ENCODE peak calls at places on chromosomes 11 and 22, in six cellular contexts. One of them, this sample, is unnamed.

GRCh38 chr22:37193629-37194191 is 5.7 kb upstream of the C1QTNF6 start:
- DNase-seq in prostate gland: no peak
- DNase-seq in AG09319: no peak
- DNase-seq in lower lobe of right lung: peak; percentile 46
- DNase-seq in B cell: no peak
- DNase-seq in type B pancreatic cell: no peak
- DNase-seq in this sample: no peak

GRCh38 chr11:133942594-133942993 is 14.2 kb downstream of the IGSF9B start:
- DNase-seq in prostate gland: no peak
- DNase-seq in AG09319: no peak
- DNase-seq in lower lobe of right lung: no peak
- DNase-seq in B cell: no peak
- DNase-seq in type B pancreatic cell: no peak
- DNase-seq in this sample: no peak

GRCh38 chr22:39452740-39453040 is 4.1 kb upstream of the MGAT3 start:
- DNase-seq in prostate gland: no peak
- DNase-seq in AG09319: no peak
- DNase-seq in lower lobe of right lung: no peak
- DNase-seq in B cell: no peak
- DNase-seq in type B pancreatic cell: no peak
- DNase-seq in this sample: no peak

GRCh38 chr11:87596176-87596575 is 558.4 kb downstream of the TMEM135 start:
- DNase-seq in prostate gland: no peak
- DNase-seq in AG09319: no peak
- DNase-seq in lower lobe of right lung: no peak
- DNase-seq in B cell: no peak
- DNase-seq in type B pancreatic cell: no peak
- DNase-seq in this sample: no peak

GRCh38 chr11:65743928-65744698 is 23.5 kb upstream of the RNASEH2C start:
- DNase-seq in prostate gland: no peak
- DNase-seq in AG09319: no peak
- DNase-seq in lower lobe of right lung: no peak
- DNase-seq in B cell: no peak
- DNase-seq in type B pancreatic cell: no peak
- DNase-seq in this sample: no peak

GRCh38 chr11:82960000-82960778 is 58.7 kb downstream of the DDIAS start:
- DNase-seq in prostate gland: no peak
- DNase-seq in AG09319: no peak
- DNase-seq in lower lobe of right lung: no peak
- DNase-seq in B cell: peak; percentile 42
- DNase-seq in type B pancreatic cell: no peak
- DNase-seq in this sample: peak; percentile 29

GRCh38 chr11:124402326-124402922 is 3.6 kb upstream of the OR8B3 start:
- DNase-seq in prostate gland: peak; percentile 39
- DNase-seq in AG09319: peak; percentile 69
- DNase-seq in lower lobe of right lung: peak; percentile 51
- DNase-seq in B cell: peak; percentile 65
- DNase-seq in type B pancreatic cell: no peak
- DNase-seq in this sample: peak; percentile 57

GRCh38 chr11:32374261-32374711 is 61.1 kb downstream of the WT1 start:
- DNase-seq in prostate gland: no peak
- DNase-seq in AG09319: peak; percentile 7
- DNase-seq in lower lobe of right lung: no peak
- DNase-seq in B cell: no peak
- DNase-seq in type B pancreatic cell: no peak
- DNase-seq in this sample: peak; percentile 65

GRCh38 chr11:126410649-126411048 is 55.2 kb downstream of the ST3GAL4 start:
- DNase-seq in prostate gland: no peak
- DNase-seq in AG09319: peak; percentile 14
- DNase-seq in lower lobe of right lung: peak; percentile 60
- DNase-seq in B cell: no peak
- DNase-seq in type B pancreatic cell: no peak
- DNase-seq in this sample: no peak

GRCh38 chr11:126413426-126413825 is 57.9 kb downstream of the ST3GAL4 start:
- DNase-seq in prostate gland: no peak
- DNase-seq in AG09319: no peak
- DNase-seq in lower lobe of right lung: no peak
- DNase-seq in B cell: no peak
- DNase-seq in type B pancreatic cell: no peak
- DNase-seq in this sample: no peak

GRCh38 chr11:126414615-126415014 is 59.1 kb downstream of the ST3GAL4 start:
- DNase-seq in prostate gland: no peak
- DNase-seq in AG09319: no peak
- DNase-seq in lower lobe of right lung: peak; percentile 39
- DNase-seq in B cell: no peak
- DNase-seq in type B pancreatic cell: no peak
- DNase-seq in this sample: no peak

GRCh38 chr11:126413843-126414405 is 58.4 kb downstream of the ST3GAL4 start:
- DNase-seq in prostate gland: no peak
- DNase-seq in AG09319: no peak
- DNase-seq in lower lobe of right lung: no peak
- DNase-seq in B cell: no peak
- DNase-seq in type B pancreatic cell: no peak
- DNase-seq in this sample: no peak

DNA sequence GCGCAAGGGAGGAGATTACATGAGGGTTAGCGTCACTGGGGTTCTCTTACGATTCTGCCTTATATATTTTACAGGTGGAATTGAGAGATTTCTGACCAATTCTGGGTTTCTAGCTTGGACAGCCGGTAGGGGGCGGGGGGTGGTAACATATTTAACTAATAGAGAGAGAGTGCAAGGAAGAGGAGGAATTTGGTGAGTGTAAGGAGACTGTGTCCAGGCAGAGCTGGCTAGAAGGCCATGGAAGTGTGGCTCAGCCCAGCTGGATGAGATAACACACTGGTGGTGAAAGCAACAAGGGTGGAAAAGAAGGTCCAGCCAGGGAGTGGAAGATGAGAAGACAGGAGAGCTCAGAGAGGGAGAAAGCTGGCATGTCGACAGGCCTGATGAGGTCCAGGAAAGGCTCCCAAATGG is 56.5 kb downstream of the ST3GAL4 start:
- DNase-seq in prostate gland: no peak
- DNase-seq in AG09319: no peak
- DNase-seq in lower lobe of right lung: no peak
- DNase-seq in B cell: no peak
- DNase-seq in type B pancreatic cell: no peak
- DNase-seq in this sample: no peak
- TF ChIP-seq CTCF in prostate gland: no peak
- TF ChIP-seq CTCF in AG09319: peak; percentile 37
- TF ChIP-seq CTCF in lower lobe of right lung: no peak
- TF ChIP-seq CTCF in B cell: no peak
- TF ChIP-seq CTCF in type B pancreatic cell: peak; percentile 37
- TF ChIP-seq CTCF in this sample: no peak

GRCh38 chr22:45918455-45919370 is 58.2 kb downstream of the WNT7B start:
- DNase-seq in prostate gland: no peak
- DNase-seq in AG09319: no peak
- DNase-seq in lower lobe of right lung: peak; percentile 64
- DNase-seq in B cell: no peak
- DNase-seq in type B pancreatic cell: no peak
- DNase-seq in this sample: no peak
- TF ChIP-seq CTCF in prostate gland: no peak
- TF ChIP-seq CTCF in AG09319: no peak
- TF ChIP-seq CTCF in lower lobe of right lung: no peak
- TF ChIP-seq CTCF in B cell: no peak
- TF ChIP-seq CTCF in type B pancreatic cell: no peak
- TF ChIP-seq CTCF in this sample: no peak

DNA sequence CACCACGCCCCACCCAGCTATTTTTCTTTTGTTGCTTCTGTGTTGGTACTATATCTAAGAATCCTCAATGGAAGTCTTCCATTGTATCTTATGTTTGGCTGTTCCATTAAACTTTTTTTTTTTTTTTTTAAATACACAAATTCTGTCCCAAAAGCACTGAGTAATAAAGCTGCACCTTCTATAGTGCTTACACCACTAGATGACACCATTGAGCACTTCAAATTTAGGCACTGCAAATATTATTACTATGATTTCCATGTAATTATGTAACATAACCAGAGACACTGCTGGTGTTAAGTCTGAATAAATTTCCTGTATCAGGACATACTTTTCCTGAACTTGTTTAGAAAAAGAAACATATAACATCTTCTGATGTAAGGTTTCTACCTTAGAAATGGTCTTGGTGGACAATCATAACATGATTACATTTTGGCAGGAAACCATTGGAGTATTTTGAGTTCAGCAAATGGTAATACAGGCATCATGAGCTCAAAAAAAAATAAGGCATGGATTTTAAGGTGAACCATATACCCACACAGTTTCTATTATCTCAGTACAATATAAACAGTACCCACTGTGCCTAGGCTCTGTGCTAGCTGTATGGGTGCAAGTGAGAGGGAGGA is 110.5 kb downstream of the ATG16L2 start:
- DNase-seq in prostate gland: no peak
- DNase-seq in AG09319: no peak
- DNase-seq in lower lobe of right lung: no peak
- DNase-seq in B cell: peak; percentile 47
- DNase-seq in type B pancreatic cell: no peak
- DNase-seq in this sample: peak; percentile 31
- TF ChIP-seq CTCF in prostate gland: peak; percentile 58
- TF ChIP-seq CTCF in AG09319: peak; percentile 71
- TF ChIP-seq CTCF in lower lobe of right lung: peak; percentile 63
- TF ChIP-seq CTCF in B cell: peak; percentile 70
- TF ChIP-seq CTCF in type B pancreatic cell: peak; percentile 40
- TF ChIP-seq CTCF in this sample: peak; percentile 48

GRCh38 chr11:7538023-7538422 is 24.2 kb downstream of the PPFIBP2 start:
- DNase-seq in prostate gland: no peak
- DNase-seq in AG09319: no peak
- DNase-seq in lower lobe of right lung: no peak
- DNase-seq in B cell: no peak
- DNase-seq in type B pancreatic cell: no peak
- DNase-seq in this sample: no peak

GRCh38 chr11:7534030-7534378 is 20.2 kb downstream of the PPFIBP2 start:
- DNase-seq in prostate gland: no peak
- DNase-seq in AG09319: no peak
- DNase-seq in lower lobe of right lung: no peak
- DNase-seq in B cell: no peak
- DNase-seq in type B pancreatic cell: no peak
- DNase-seq in this sample: no peak

GRCh38 chr11:7537260-7537659 is 23.5 kb downstream of the PPFIBP2 start:
- DNase-seq in prostate gland: no peak
- DNase-seq in AG09319: no peak
- DNase-seq in lower lobe of right lung: no peak
- DNase-seq in B cell: no peak
- DNase-seq in type B pancreatic cell: no peak
- DNase-seq in this sample: no peak

GRCh38 chr11:7538466-7539454 is 25.0 kb downstream of the PPFIBP2 start:
- DNase-seq in prostate gland: peak; percentile 88
- DNase-seq in AG09319: peak; percentile 28
- DNase-seq in lower lobe of right lung: no peak
- DNase-seq in B cell: no peak
- DNase-seq in type B pancreatic cell: no peak
- DNase-seq in this sample: no peak

GRCh38 chr11:7536102-7536501 is 22.3 kb downstream of the PPFIBP2 start:
- DNase-seq in prostate gland: no peak
- DNase-seq in AG09319: no peak
- DNase-seq in lower lobe of right lung: no peak
- DNase-seq in B cell: no peak
- DNase-seq in type B pancreatic cell: no peak
- DNase-seq in this sample: no peak
- TF ChIP-seq CTCF in prostate gland: no peak
- TF ChIP-seq CTCF in AG09319: no peak
- TF ChIP-seq CTCF in lower lobe of right lung: no peak
- TF ChIP-seq CTCF in B cell: no peak
- TF ChIP-seq CTCF in type B pancreatic cell: peak; percentile 55
- TF ChIP-seq CTCF in this sample: no peak

DNA sequence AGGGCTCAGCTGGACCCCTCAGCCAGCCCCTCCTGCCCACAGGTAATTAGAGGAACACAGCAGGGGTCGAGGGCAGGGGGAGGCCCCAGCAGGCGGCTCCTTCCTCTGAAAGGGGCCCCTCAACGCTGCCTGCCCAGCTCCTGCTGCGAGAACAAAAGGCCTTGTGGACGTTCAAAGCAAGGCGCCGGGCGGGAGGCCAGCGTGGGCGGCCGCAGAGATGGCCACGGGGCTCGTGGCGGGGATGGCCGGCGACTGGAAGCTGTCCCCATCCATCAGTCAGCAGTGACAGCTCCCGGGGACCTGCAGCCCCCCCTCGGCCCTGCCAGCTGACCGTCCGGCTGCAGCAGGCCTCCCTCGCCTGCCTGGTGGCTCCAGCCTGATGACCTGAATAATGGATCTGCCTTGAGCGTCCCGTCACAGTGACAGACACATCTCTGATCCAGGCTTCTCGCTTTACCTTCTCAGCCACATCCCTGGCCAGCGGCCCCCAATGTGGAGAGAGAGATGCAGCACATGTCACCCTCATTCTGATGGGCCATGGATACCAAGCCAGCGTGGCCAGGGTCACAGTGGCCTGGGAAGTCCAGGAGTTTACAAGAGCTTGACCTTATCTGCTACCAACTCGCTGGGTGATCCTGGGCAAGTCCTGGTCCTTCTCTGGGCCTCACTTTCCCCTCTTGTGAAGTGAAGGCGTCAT is 159.3 kb downstream of the MN1 start:
- DNase-seq in prostate gland: no peak
- DNase-seq in AG09319: no peak
- DNase-seq in lower lobe of right lung: no peak
- DNase-seq in B cell: no peak
- DNase-seq in type B pancreatic cell: no peak
- DNase-seq in this sample: no peak
- TF ChIP-seq CTCF in prostate gland: no peak
- TF ChIP-seq CTCF in AG09319: no peak
- TF ChIP-seq CTCF in lower lobe of right lung: no peak
- TF ChIP-seq CTCF in B cell: no peak
- TF ChIP-seq CTCF in type B pancreatic cell: no peak
- TF ChIP-seq CTCF in this sample: no peak

GRCh38 chr11:81002374-81002773 is 1561.5 kb upstream of the TENM4 start:
- DNase-seq in prostate gland: no peak
- DNase-seq in AG09319: no peak
- DNase-seq in lower lobe of right lung: no peak
- DNase-seq in B cell: no peak
- DNase-seq in type B pancreatic cell: no peak
- DNase-seq in this sample: no peak

GRCh38 chr11:81005595-81005994 is 1564.8 kb upstream of the TENM4 start:
- DNase-seq in prostate gland: no peak
- DNase-seq in AG09319: no peak
- DNase-seq in lower lobe of right lung: no peak
- DNase-seq in B cell: no peak
- DNase-seq in type B pancreatic cell: no peak
- DNase-seq in this sample: no peak

GRCh38 chr11:81010631-81011030 is 1569.8 kb upstream of the TENM4 start:
- DNase-seq in prostate gland: no peak
- DNase-seq in AG09319: no peak
- DNase-seq in lower lobe of right lung: no peak
- DNase-seq in B cell: no peak
- DNase-seq in type B pancreatic cell: no peak
- DNase-seq in this sample: no peak

GRCh38 chr11:81004576-81004975 is 1563.7 kb upstream of the TENM4 start:
- DNase-seq in prostate gland: no peak
- DNase-seq in AG09319: no peak
- DNase-seq in lower lobe of right lung: no peak
- DNase-seq in B cell: no peak
- DNase-seq in type B pancreatic cell: no peak
- DNase-seq in this sample: no peak

GRCh38 chr11:81007046-81007445 is 1566.2 kb upstream of the TENM4 start:
- DNase-seq in prostate gland: no peak
- DNase-seq in AG09319: no peak
- DNase-seq in lower lobe of right lung: no peak
- DNase-seq in B cell: no peak
- DNase-seq in type B pancreatic cell: no peak
- DNase-seq in this sample: no peak
- TF ChIP-seq CTCF in prostate gland: peak; percentile 11
- TF ChIP-seq CTCF in AG09319: peak; percentile 14
- TF ChIP-seq CTCF in lower lobe of right lung: no peak
- TF ChIP-seq CTCF in B cell: no peak
- TF ChIP-seq CTCF in type B pancreatic cell: peak; percentile 57
- TF ChIP-seq CTCF in this sample: peak; percentile 25